ENCODE peak calls at places on chromosomes 11 and 22, in six cellular contexts. T is pancreas, C is DMS153, H is cardiac muscle cell, F is Right ventricle myocardium superior, W is IMR-90. U is an unnamed sample.

GRCh38 chr22:47168900-47169800 is 406.7 kb downstream of the TBC1D22A start:
- DNase-seq in T (peak; percentile 57), C (no peak), H (peak; percentile 15), F (peak; percentile 38), W (peak; percentile 8), U (peak; percentile 17)

GRCh38 chr11:65060913-65061408 is 2.6 kb upstream of the NAALADL1 start:
- DNase-seq in T (no peak), C (no peak), H (peak; percentile 51), F (no peak), W (no peak), U (peak; percentile 45)

GRCh38 chr11:78379039-78379670 is 38.5 kb downstream of the GAB2 start:
- DNase-seq in T (no peak), C (no peak), H (peak; percentile 15), F (no peak), W (peak; percentile 19), U (no peak)

GRCh38 chr11:16809901-16810668 is 71.6 kb downstream of the C11orf58 start:
- DNase-seq in T (peak; percentile 53), C (no peak), H (peak; percentile 74), F (peak; percentile 80), W (peak; percentile 33), U (peak; percentile 70)

GRCh38 chr22:17974703-17975372 is 49.5 kb downstream of the MICAL3 start:
- DNase-seq in T (no peak), C (no peak), H (no peak), F (no peak), W (no peak), U (no peak)

GRCh38 chr11:113806403-113806802 is 26.8 kb downstream of the CLDN25 start:
- DNase-seq in T (no peak), C (no peak), H (peak; percentile 44), F (no peak), W (peak; percentile 7), U (peak; percentile 29)

GRCh38 chr22:21702700-21703683 is 32.6 kb downstream of the YPEL1 start:
- DNase-seq in T (no peak), C (no peak), H (no peak), F (no peak), W (no peak), U (no peak)

GRCh38 chr11:103662880-103663279 is 373.6 kb upstream of the DDI1 start:
- DNase-seq in T (no peak), C (no peak), H (no peak), F (no peak), W (peak; percentile 20), U (no peak)

GRCh38 chr11:5923427-5923776 is 18.6 kb upstream of the OR56A3 start:
- DNase-seq in T (no peak), C (no peak), H (no peak), F (no peak), W (no peak), U (no peak)

GRCh38 chr22:38144025-38144405 is 33.5 kb upstream of the BAIAP2L2 start:
- DNase-seq in T (no peak), C (no peak), H (no peak), F (peak; percentile 27), W (no peak), U (no peak)

GRCh38 chr11:19995131-19995530 is 165.1 kb downstream of the DBX1 start:
- DNase-seq in T (no peak), C (no peak), H (peak; percentile 61), F (no peak), W (peak; percentile 97), U (peak; percentile 81)

GRCh38 chr11:21110378-21110777 is 441.0 kb downstream of the NELL1 start:
- DNase-seq in T (no peak), C (no peak), H (no peak), F (no peak), W (no peak), U (no peak)

GRCh38 chr11:62710001-62710345 is 2.5 kb downstream of the GNG3 start:
- DNase-seq in T (no peak), C (no peak), H (peak; percentile 48), F (no peak), W (no peak), U (peak; percentile 31)

GRCh38 chr11:46521947-46522681 is 71.7 kb downstream of the AMBRA1 start:
- DNase-seq in T (no peak), C (no peak), H (peak; percentile 21), F (no peak), W (peak; percentile 79), U (peak; percentile 20)

GRCh38 chr11:75013051-75013450 is 24.3 kb downstream of the NEU3 start:
- DNase-seq in T (no peak), C (no peak), H (no peak), F (no peak), W (peak; percentile 45), U (no peak)

GRCh38 chr11:75639752-75640151 is 29.1 kb downstream of the MAP6 start:
- DNase-seq in T (peak; percentile 60), C (peak; percentile 92), H (peak; percentile 80), F (peak; percentile 87), W (peak; percentile 59), U (peak; percentile 68)

GRCh38 chr11:67056640-67057409 is at the start of gene RHOD:
- DNase-seq in T (peak; percentile 87), C (no peak), H (peak; percentile 49), F (peak; percentile 75), W (no peak), U (no peak)

GRCh38 chr11:110490886-110491285 is 61.1 kb downstream of the FDX1 start:
- DNase-seq in T (no peak), C (no peak), H (peak; percentile 77), F (no peak), W (peak; percentile 80), U (peak; percentile 79)

GRCh38 chr11:122099345-122100045 is 16.5 kb downstream of the BLID start:
- DNase-seq in T (no peak), C (no peak), H (peak; percentile 73), F (no peak), W (peak; percentile 71), U (peak; percentile 73)

GRCh38 chr11:111477898-111478297 is 34.3 kb downstream of the BTG4 start:
- DNase-seq in T (no peak), C (no peak), H (no peak), F (no peak), W (no peak), U (no peak)

GRCh38 chr22:23743303-23743705 is 7.6 kb downstream of the ZNF70 start:
- DNase-seq in T (no peak), C (no peak), H (peak; percentile 27), F (peak; percentile 75), W (no peak), U (no peak)

GRCh38 chr11:9459573-9460321 is 1.1 kb upstream of the ZNF143 start:
- DNase-seq in T (no peak), C (peak; percentile 12), H (peak; percentile 79), F (peak; percentile 67), W (peak; percentile 64), U (peak; percentile 69)

GRCh38 chr22:46055176-46055850 is 78.4 kb upstream of the WNT7B start:
- DNase-seq in T (peak; percentile 66), C (no peak), H (no peak), F (peak; percentile 72), W (no peak), U (no peak)

GRCh38 chr22:44337658-44338004 is 24.9 kb upstream of the SHISAL1 start:
- DNase-seq in T (no peak), C (peak; percentile 69), H (peak; percentile 76), F (no peak), W (peak; percentile 75), U (peak; percentile 76)

GRCh38 chr11:64894070-64894811 is 15.8 kb upstream of the EHD1 start:
- DNase-seq in T (peak; percentile 94), C (peak; percentile 27), H (peak; percentile 76), F (peak; percentile 95), W (peak; percentile 51), U (peak; percentile 73)

GRCh38 chr11:8055111-8055835 is 25.7 kb upstream of the TUB start:
- DNase-seq in T (peak; percentile 9), C (no peak), H (no peak), F (no peak), W (no peak), U (no peak)

GRCh38 chr11:68010058-68011041 is at the start of gene ALDH3B1:
- DNase-seq in T (peak; percentile 85), C (no peak), H (peak; percentile 92), F (peak; percentile 96), W (peak; percentile 70), U (peak; percentile 88)

GRCh38 chr11:65861533-65862183 is 1.4 kb downstream of the MUS81 start:
- DNase-seq in T (peak; percentile 49), C (no peak), H (no peak), F (no peak), W (no peak), U (no peak)

GRCh38 chr22:36926721-36927435 is 13.4 kb downstream of the CSF2RB start:
- DNase-seq in T (no peak), C (no peak), H (no peak), F (no peak), W (no peak), U (no peak)

GRCh38 chr11:132992838-132993680 is 539.2 kb downstream of the OPCML start:
- DNase-seq in T (no peak), C (peak; percentile 67), H (peak; percentile 13), F (no peak), W (peak; percentile 4), U (no peak)

GRCh38 chr22:26927841-26928240 is 270.5 kb downstream of the MIAT start:
- DNase-seq in T (no peak), C (no peak), H (no peak), F (no peak), W (no peak), U (no peak)

GRCh38 chr22:23781065-23781464 is 5.7 kb upstream of the SMARCB1 start:
- DNase-seq in T (no peak), C (no peak), H (no peak), F (no peak), W (no peak), U (no peak)

GRCh38 chr11:118536726-118537125 is 5.7 kb downstream of the TMEM25 start:
- DNase-seq in T (no peak), C (no peak), H (no peak), F (no peak), W (peak; percentile 50), U (peak; percentile 9)

GRCh38 chr11:115644846-115645245 is 140.6 kb upstream of the CADM1 start:
- DNase-seq in T (no peak), C (no peak), H (no peak), F (no peak), W (peak; percentile 65), U (no peak)

GRCh38 chr22:35037089-35037488 is 28.9 kb upstream of the ISX start:
- DNase-seq in T (no peak), C (no peak), H (no peak), F (no peak), W (no peak), U (no peak)

GRCh38 chr11:46721286-46721685 is 2.3 kb downstream of the F2 start:
- DNase-seq in T (no peak), C (no peak), H (no peak), F (no peak), W (no peak), U (no peak)

U was measured in fibroblast of pulmonary artery.